ENCODE peak calls at places on chromosome 9, in six cellular contexts. Z is GM12891, L is GM12878, A is H1, U is HepG2, B is K562. C is an unnamed sample.

GRCh38 chr9:19985081-19985480 is 196.2 kb upstream of the SLC24A2 start:
- DNase-seq in Z (no peak), L (no peak), A (no peak), U (no peak), B (no peak), C (no peak)

GRCh38 chr9:75880556-75880955 is 9.9 kb upstream of the PCSK5 start:
- DNase-seq in Z (no peak), L (no peak), A (no peak), U (no peak), B (no peak), C (no peak)

GRCh38 chr9:86187121-86187520 is 72.3 kb downstream of the C9orf153 start:
- DNase-seq in Z (no peak), L (no peak), A (no peak), U (peak), B (no peak), C (no peak)

GRCh38 chr9:134029248-134030226 is 4.3 kb downstream of the BRD3OS start:
- DNase-seq in Z (no peak), L (no peak), A (no peak), U (no peak), B (no peak), C (no peak)

GRCh38 chr9:1296331-1296730 is 246.2 kb downstream of the DMRT2 start:
- DNase-seq in Z (no peak), L (no peak), A (no peak), U (no peak), B (no peak), C (no peak)

GRCh38 chr9:89137548-89138462 is 40.8 kb downstream of the SHC3 start:
- DNase-seq in Z (no peak), L (no peak), A (no peak), U (no peak), B (no peak), C (no peak)

GRCh38 chr9:133103987-133104505 is 17.0 kb downstream of the RALGDS start:
- DNase-seq in Z (no peak), L (no peak), A (no peak), U (no peak), B (no peak), C (no peak)

GRCh38 chr9:115397591-115398312 is 279.8 kb upstream of the TNC start:
- DNase-seq in Z (no peak), L (no peak), A (no peak), U (no peak), B (no peak), C (no peak)

GRCh38 chr9:79889325-79889724 is 317.6 kb downstream of the TLE4 start:
- DNase-seq in Z (no peak), L (no peak), A (no peak), U (no peak), B (no peak), C (no peak)

GRCh38 chr9:34276772-34277171 is 52.3 kb downstream of the KIF24 start:
- DNase-seq in Z (no peak), L (no peak), A (no peak), U (no peak), B (no peak), C (no peak)

GRCh38 chr9:104795082-104795481 is 31.2 kb downstream of the NIPSNAP3B start:
- DNase-seq in Z (no peak), L (no peak), A (no peak), U (no peak), B (no peak), C (no peak)

GRCh38 chr9:110015759-110016158 is 192.2 kb downstream of the C9orf152 start:
- DNase-seq in Z (no peak), L (no peak), A (no peak), U (no peak), B (no peak), C (no peak)

GRCh38 chr9:73137286-73137899 is 14.3 kb upstream of the ANXA1 start:
- DNase-seq in Z (no peak), L (no peak), A (no peak), U (no peak), B (no peak), C (no peak)

GRCh38 chr9:124522121-124523098 is 15.2 kb upstream of the NR5A1 start:
- DNase-seq in Z (no peak), L (no peak), A (no peak), U (no peak), B (no peak), C (no peak)

GRCh38 chr9:86454701-86455402 is 100.6 kb upstream of the TUT7 start:
- DNase-seq in Z (no peak), L (no peak), A (no peak), U (no peak), B (no peak), C (no peak)

GRCh38 chr9:79699479-79699878 is 127.7 kb downstream of the TLE4 start:
- DNase-seq in Z (no peak), L (no peak), A (no peak), U (no peak), B (no peak), C (no peak)

GRCh38 chr9:35570709-35571108 is 34.4 kb upstream of the TESK1 start:
- DNase-seq in Z (no peak), L (peak), A (no peak), U (no peak), B (no peak), C (no peak)

GRCh38 chr9:126624453-126624872 is 10.7 kb downstream of the LMX1B start:
- DNase-seq in Z (no peak), L (no peak), A (no peak), U (no peak), B (no peak), C (no peak)

GRCh38 chr9:127973169-127974001 is 7.4 kb downstream of the EEIG1 start:
- DNase-seq in Z (no peak), L (no peak), A (no peak), U (no peak), B (no peak), C (no peak)

GRCh38 chr9:127974769-127975261 is 6.0 kb downstream of the EEIG1 start:
- DNase-seq in Z (no peak), L (no peak), A (no peak), U (no peak), B (no peak), C (no peak)

GRCh38 chr9:127976943-127977871 is 3.6 kb downstream of the EEIG1 start:
- DNase-seq in Z (no peak), L (no peak), A (no peak), U (no peak), B (no peak), C (no peak)

GRCh38 chr9:127974002-127974768 is 6.6 kb downstream of the EEIG1 start:
- DNase-seq in Z (no peak), L (no peak), A (no peak), U (no peak), B (no peak), C (no peak)

DNA sequence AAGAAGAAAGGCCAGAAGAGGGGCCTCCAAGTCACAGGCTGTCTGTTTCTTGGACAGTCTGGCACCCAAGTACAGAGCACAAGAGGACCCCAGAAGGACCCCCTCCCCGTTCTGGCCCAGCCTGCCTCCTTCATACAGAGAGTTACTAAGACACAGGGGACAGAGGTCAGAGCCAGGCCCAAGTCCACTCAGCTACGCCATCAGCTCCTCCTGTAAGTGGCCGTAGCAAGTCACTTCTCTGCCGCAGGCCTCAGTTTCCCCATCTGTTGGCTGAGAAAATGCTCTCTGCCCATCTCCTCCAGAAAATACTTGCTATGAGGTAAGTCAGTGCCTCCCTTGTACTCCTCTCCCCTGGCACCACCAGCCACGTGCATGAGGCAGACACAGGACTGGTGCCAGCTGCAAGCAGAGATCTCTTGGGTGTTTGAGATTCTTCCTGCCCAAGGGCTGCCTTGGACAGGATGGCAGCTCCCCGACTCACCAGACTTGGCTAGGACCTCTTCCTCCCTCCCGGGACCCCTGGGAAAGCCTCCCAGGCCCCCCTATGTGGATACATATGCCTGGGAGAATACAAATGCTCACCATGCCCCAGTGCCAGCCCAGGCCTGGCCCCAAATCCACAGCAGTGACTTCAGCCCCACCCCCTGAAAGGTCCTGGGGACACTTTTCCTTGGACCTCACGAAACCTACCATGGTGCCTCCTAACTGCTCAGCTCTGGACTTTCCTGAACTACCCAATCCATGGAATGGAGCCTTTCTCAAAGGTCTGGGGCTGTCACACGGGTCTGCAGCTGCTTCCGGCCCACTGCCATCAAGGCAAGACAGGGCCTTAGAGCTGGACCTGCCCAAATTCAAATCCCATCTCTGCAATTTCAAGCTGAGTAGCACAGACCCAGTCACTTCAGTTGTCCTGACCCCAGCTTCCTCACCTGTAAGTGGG is 5.1 kb downstream of the EEIG1 start:
- DNase-seq in Z (no peak), L (no peak), A (no peak), U (no peak), B (no peak), C (no peak)
- TF ChIP-seq TAF1 in Z (no peak), L (no peak), A (no peak), U (no peak), B (no peak), C (no peak)

DNA sequence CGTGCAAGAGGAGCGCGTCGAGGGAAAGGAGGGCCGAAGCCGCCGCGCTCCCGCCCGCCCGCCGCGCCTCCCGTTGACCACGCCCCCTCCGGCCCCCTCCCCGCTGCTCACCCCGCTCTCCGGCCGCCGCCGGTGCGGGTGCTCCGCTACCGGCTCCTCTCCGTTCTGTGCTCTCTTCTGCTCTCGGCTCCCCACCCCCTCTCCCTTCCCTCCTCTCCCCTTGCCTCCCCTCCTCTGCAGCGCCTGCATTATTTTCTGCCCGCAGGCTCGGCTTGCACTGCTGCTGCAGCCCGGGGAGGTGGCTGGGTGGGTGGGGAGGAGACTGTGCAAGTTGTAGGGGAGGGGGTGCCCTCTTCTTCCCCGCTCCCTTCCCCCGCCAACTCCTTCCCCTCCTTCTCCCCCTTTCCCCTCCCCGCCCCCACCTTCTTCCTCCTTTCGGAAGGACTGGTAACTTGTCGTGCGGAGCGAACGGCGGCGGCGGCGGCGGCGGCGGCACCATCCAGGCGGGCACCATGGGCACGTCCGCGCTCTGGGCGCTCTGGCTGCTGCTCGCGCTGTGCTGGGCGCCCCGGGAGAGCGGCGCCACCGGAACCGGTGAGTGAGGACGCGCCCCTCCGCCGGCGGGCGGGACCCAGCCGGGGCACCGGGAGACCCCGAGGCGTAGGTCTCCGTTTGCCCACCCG is at the start of gene VLDLR:
- DNase-seq in Z (peak), L (no peak), A (no peak), U (no peak), B (peak), C (peak)
- TF ChIP-seq POLR2A in Z (no peak), L (no peak), A (no peak), U (no peak), B (no peak), C (no peak)

GRCh38 chr9:91172329-91172728 is 189.4 kb downstream of the AUH start:
- DNase-seq in Z (no peak), L (no peak), A (no peak), U (no peak), B (no peak), C (no peak)
- TF ChIP-seq TAF1 in Z (no peak), L (no peak), A (no peak), U (no peak), B (no peak), C (no peak)

GRCh38 chr9:127979015-127979332 is 1.8 kb downstream of the EEIG1 start:
- DNase-seq in Z (no peak), L (no peak), A (no peak), U (no peak), B (no peak), C (no peak)

GRCh38 chr9:127980056-127980705 is 608 bp downstream of the EEIG1 start:
- DNase-seq in Z (no peak), L (no peak), A (no peak), U (no peak), B (peak), C (no peak)

GRCh38 chr9:127979333-127980055 is 1.3 kb downstream of the EEIG1 start:
- DNase-seq in Z (no peak), L (no peak), A (no peak), U (peak), B (peak), C (no peak)

GRCh38 chr9:127977877-127978647 is 2.7 kb downstream of the EEIG1 start:
- DNase-seq in Z (no peak), L (no peak), A (no peak), U (no peak), B (peak), C (no peak)

GRCh38 chr9:127976498-127976897 is 4.3 kb downstream of the EEIG1 start:
- DNase-seq in Z (no peak), L (no peak), A (no peak), U (no peak), B (no peak), C (no peak)
- TF ChIP-seq POLR2A in Z (no peak), L (no peak), A (no peak), U (no peak), B (no peak), C (no peak)

GRCh38 chr9:97905228-97905627 is 17.1 kb downstream of the TRMO start:
- DNase-seq in Z (no peak), L (no peak), A (no peak), U (no peak), B (no peak), C (no peak)
- TF ChIP-seq TAF1 in Z (no peak), L (no peak), A (no peak), U (no peak), B (no peak), C (no peak)